ENCODE peak calls at places on chromosomes 3 and 15, in ten cellular contexts. P is progenitor cell of endocrine pancreas; R is PC-9; V is stimulated activated CD4-positive, alpha-beta T cell treated with anti-CD3 and anti-CD28 coated beads, Interleukin-1b, Interleukin-23, amount 100 ng/mL, for 4 hours; Q is caudate nucleus; J is amniotic stem cell; H is left lung; T is ascending aorta; B is MV-4-11; D is G401. W is an unnamed sample.

GRCh38 chr15:38610748-38611147 is 46.1 kb upstream of the RASGRP1 start:
- DNase-seq in P (no peak), R (no peak), V (no peak), Q (no peak), J (no peak), H (no peak), T (no peak), B (no peak), D (no peak), W (no peak)

GRCh38 chr15:59398220-59398619 is 25.5 kb upstream of the MYO1E start:
- DNase-seq in P (no peak), R (no peak), V (no peak), Q (no peak), J (no peak), H (no peak), T (no peak), B (no peak), D (no peak), W (no peak)

GRCh38 chr15:76012021-76012551 is at the start of gene NRG4:
- DNase-seq in P (no peak), R (peak), V (no peak), Q (no peak), J (no peak), H (no peak), T (no peak), B (no peak), D (no peak), W (no peak)

GRCh38 chr3:107347717-107348116 is 29.5 kb upstream of the CCDC54 start:
- DNase-seq in P (no peak), R (no peak), V (no peak), Q (no peak), J (no peak), H (no peak), T (no peak), B (no peak), D (no peak), W (no peak)

GRCh38 chr15:49075876-49076275 is 29.6 kb upstream of the SECISBP2L start:
- DNase-seq in P (no peak), R (no peak), V (no peak), Q (no peak), J (no peak), H (no peak), T (no peak), B (peak), D (no peak), W (no peak)

GRCh38 chr3:8223766-8224165 is 277.9 kb upstream of the LMCD1 start:
- DNase-seq in P (no peak), R (no peak), V (no peak), Q (no peak), J (no peak), H (no peak), T (no peak), B (no peak), D (no peak), W (no peak)

GRCh38 chr15:99564221-99565030 is 1.4 kb upstream of the MEF2A start:
- DNase-seq in P (no peak), R (peak), V (no peak), Q (no peak), J (no peak), H (peak), T (no peak), B (peak), D (peak), W (no peak)

GRCh38 chr15:89179966-89180875 is 41.2 kb downstream of the RLBP1 start:
- DNase-seq in P (no peak), R (no peak), V (no peak), Q (no peak), J (no peak), H (no peak), T (no peak), B (no peak), D (no peak), W (no peak)

GRCh38 chr15:45714501-45715488 is 80.0 kb downstream of the SQOR start:
- DNase-seq in P (peak), R (peak), V (no peak), Q (no peak), J (peak), H (no peak), T (peak), B (peak), D (peak), W (no peak)

GRCh38 chr15:90677807-90678790 is 39.0 kb upstream of the BLM start:
- DNase-seq in P (no peak), R (no peak), V (no peak), Q (no peak), J (no peak), H (no peak), T (no peak), B (no peak), D (no peak), W (no peak)

GRCh38 chr3:111737712-111738097 is 121.4 kb upstream of the PHLDB2 start:
- DNase-seq in P (no peak), R (peak), V (no peak), Q (no peak), J (peak), H (no peak), T (peak), B (no peak), D (no peak), W (no peak)

GRCh38 chr15:91472316-91472756 is 372.3 kb downstream of the SV2B start:
- DNase-seq in P (no peak), R (no peak), V (no peak), Q (no peak), J (no peak), H (no peak), T (no peak), B (no peak), D (no peak), W (no peak)

GRCh38 chr15:73818308-73818985 is 54.9 kb upstream of the TBC1D21 start:
- DNase-seq in P (no peak), R (no peak), V (no peak), Q (no peak), J (no peak), H (no peak), T (no peak), B (peak), D (no peak), W (peak)